ENCODE peak calls at places on chromosomes 4 and X, in six cellular contexts. A is activated CD8-positive, alpha-beta T cell treated with anti-CD3 and anti-CD28 coated beads for 36 hours; Y is psoas muscle; I is left lung; H is HCT116; T is stimulated activated naive CD8-positive, alpha-beta T cell treated with anti-CD3 and anti-CD28 coated beads, Interleukin-15, Interleukin-2, amounts not matched to agents 100 U/mL and 50 U/mL, for 24 hours. F is an unnamed sample.
A peak's percentile ranks its signal among the peaks of the same experiment; 100 is the strongest.

GRCh38 chr4:110137819-110138218 is 60.6 kb downstream of the ELOVL6 start:
- ATAC-seq in H (no peak), T (no peak), I (no peak), Y (no peak), A (no peak), F (no peak)

GRCh38 chr4:2685541-2685940 is 70.6 kb downstream of the TNIP2 start:
- ATAC-seq in H (no peak), T (no peak), A (no peak), Y (no peak), I (no peak), F (no peak)

GRCh38 chrX:8868906-8869305 is 67.7 kb upstream of the FAM9A start:
- ATAC-seq in A (no peak), I (peak; percentile 19), Y (no peak), H (no peak), T (no peak), F (no peak)

GRCh38 chrX:148371251-148371650 is 129.2 kb upstream of the AFF2 start:
- ATAC-seq in I (no peak), T (no peak), Y (no peak), A (no peak), H (no peak), F (no peak)

GRCh38 chr4:105474110-105474518 is 252 bp upstream of the PPA2 start:
- ATAC-seq in A (peak; percentile 0), H (peak; percentile 25), I (no peak), T (no peak), Y (no peak), F (peak; percentile 1)

GRCh38 chr4:52657630-52658501 is 1.2 kb downstream of the USP46 start:
- ATAC-seq in Y (peak; percentile 67), I (no peak), A (no peak), H (peak; percentile 20), T (no peak), F (no peak)

GRCh38 chr4:184280591-184281071 is 63.0 kb upstream of the ENPP6 start:
- ATAC-seq in H (no peak), A (peak; percentile 23), T (no peak), I (no peak), Y (no peak), F (peak; percentile 9)

GRCh38 chr4:15547392-15547791 is 77.7 kb downstream of the CC2D2A start:
- ATAC-seq in I (peak; percentile 48), H (no peak), T (peak; percentile 28), A (peak; percentile 70), Y (no peak), F (no peak)

GRCh38 chrX:45788315-45788714 is 587.6 kb upstream of the DIPK2B start:
- ATAC-seq in A (no peak), Y (no peak), H (no peak), I (peak; percentile 52), T (no peak), F (no peak)

GRCh38 chrX:23785564-23785963 is 2.6 kb downstream of the SAT1 start:
- ATAC-seq in I (peak; percentile 3), H (no peak), Y (no peak), T (no peak), A (no peak), F (no peak)

GRCh38 chr4:8315343-8316250 is 46.0 kb downstream of the HTRA3 start:
- ATAC-seq in T (no peak), I (peak; percentile 94), Y (peak; percentile 42), H (peak; percentile 87), A (no peak), F (no peak)

GRCh38 chr4:139876328-139876941 is 210.8 kb downstream of the MGST2 start:
- ATAC-seq in Y (peak; percentile 47), T (peak; percentile 48), H (no peak), I (peak; percentile 37), A (peak; percentile 77), F (no peak)

GRCh38 chrX:119790977-119791436 is 423 bp downstream of the RPL39 start:
- ATAC-seq in H (peak; percentile 31), Y (peak; percentile 61), I (peak; percentile 52), T (no peak), A (peak; percentile 6), F (peak; percentile 46)

GRCh38 chrX:19625612-19626011 is 110.3 kb upstream of the MAP3K15 start:
- ATAC-seq in H (peak; percentile 61), T (peak; percentile 83), Y (peak; percentile 44), I (peak; percentile 66), A (peak; percentile 84), F (no peak)

GRCh38 chr4:34202154-34202553 is 2042.2 kb downstream of the ARAP2 start:
- ATAC-seq in H (peak; percentile 70), T (no peak), I (no peak), Y (no peak), A (no peak), F (no peak)

GRCh38 chr4:54708339-54709279 is 50.9 kb downstream of the KIT start:
- ATAC-seq in I (peak; percentile 50), T (no peak), H (no peak), A (no peak), Y (no peak), F (peak; percentile 51)

GRCh38 chr4:41232406-41232805 is 18.1 kb upstream of the APBB2 start:
- ATAC-seq in H (peak; percentile 78), I (no peak), T (no peak), A (no peak), Y (no peak), F (no peak)

GRCh38 chrX:130049821-130050220 is 60.5 kb downstream of the ELF4 start:
- ATAC-seq in A (no peak), Y (peak; percentile 46), I (no peak), H (no peak), T (no peak), F (no peak)

GRCh38 chr4:163610642-163611041 is 116.2 kb downstream of the TMA16 start:
- ATAC-seq in H (no peak), I (peak; percentile 47), A (no peak), Y (no peak), T (no peak), F (peak; percentile 53)

GRCh38 chrX:106802063-106802387 is 448 bp upstream of the TBC1D8B start:
- ATAC-seq in T (no peak), H (peak; percentile 53), Y (no peak), I (peak; percentile 58), A (no peak), F (no peak)

GRCh38 chrX:104668550-104668949 is 102.6 kb downstream of the IL1RAPL2 start:
- ATAC-seq in T (no peak), H (no peak), I (peak; percentile 72), A (no peak), Y (no peak), F (no peak)

GRCh38 chrX:16175329-16175728 is 8.0 kb downstream of the MAGEB17 start:
- ATAC-seq in H (no peak), Y (no peak), I (no peak), A (no peak), T (no peak), F (no peak)

GRCh38 chr4:140223056-140223810 is 69.2 kb upstream of the MAML3 start:
- ATAC-seq in I (no peak), H (peak; percentile 73), Y (no peak), T (no peak), A (no peak), F (no peak)

GRCh38 chr4:5399790-5400421 is 308.5 kb downstream of the EVC2 start:
- ATAC-seq in Y (no peak), T (no peak), A (no peak), H (peak; percentile 77), I (peak; percentile 19), F (no peak)

GRCh38 chr4:163672751-163673150 is 178.3 kb downstream of the TMA16 start:
- ATAC-seq in T (no peak), Y (no peak), I (no peak), A (no peak), H (peak; percentile 46), F (no peak)

GRCh38 chr4:168501407-168501806 is 4.6 kb downstream of the PALLD start:
- ATAC-seq in H (no peak), Y (no peak), A (no peak), T (no peak), I (peak; percentile 82), F (no peak)

GRCh38 chr4:147201016-147201415 is 255.4 kb upstream of the TTC29 start:
- ATAC-seq in A (no peak), H (no peak), Y (no peak), T (no peak), I (no peak), F (no peak)

GRCh38 chr4:24657768-24658617 is 73.6 kb upstream of the DHX15 start:
- ATAC-seq in A (no peak), T (peak; percentile 61), H (peak; percentile 82), I (peak; percentile 82), Y (no peak), F (peak; percentile 73)

GRCh38 chrX:108245462-108245861 is 153.9 kb downstream of the ATG4A start:
- ATAC-seq in I (no peak), Y (no peak), T (no peak), A (no peak), H (peak; percentile 63), F (no peak)

GRCh38 chrX:150565551-150565950 is 2.9 kb upstream of the MTM1 start:
- ATAC-seq in A (no peak), I (no peak), H (no peak), T (no peak), Y (no peak), F (no peak)

GRCh38 chr4:95084584-95084983 is 326.8 kb downstream of the BMPR1B start:
- ATAC-seq in T (no peak), I (peak; percentile 30), A (no peak), H (no peak), Y (no peak), F (no peak)

GRCh38 chr4:10384974-10385373 is 72.3 kb downstream of the ZNF518B start:
- ATAC-seq in I (no peak), H (no peak), T (no peak), A (no peak), Y (no peak), F (no peak)

GRCh38 chr4:6732441-6733357 is 16.7 kb downstream of the BLOC1S4 start:
- ATAC-seq in H (peak; percentile 88), A (no peak), Y (peak; percentile 95), T (no peak), I (peak; percentile 97), F (no peak)

GRCh38 chrX:9160698-9161329 is 126.9 kb upstream of the FAM9B start:
- ATAC-seq in A (no peak), I (no peak), Y (no peak), T (no peak), H (no peak), F (no peak)

GRCh38 chr4:3712112-3712805 is 53.9 kb upstream of the ADRA2C start:
- ATAC-seq in T (no peak), H (no peak), I (no peak), A (no peak), Y (no peak), F (no peak)